ENCODE peak calls at places on chromosomes 2 and 18, in four cellular contexts. M, Z, S and D are unnamed samples.

GRCh38 chr2:202941771-202942170 is 29.7 kb downstream of the CARF start:
- DNase-seq in S (no peak), Z (no peak), M (peak; percentile 65), D (peak; percentile 4)

GRCh38 chr2:226661789-226662545 is 137.7 kb downstream of the IRS1 start:
- DNase-seq in M (peak; percentile 99), Z (no peak), S (peak; percentile 45), D (peak; percentile 73)

GRCh38 chr18:8329186-8329771 is 280.0 kb upstream of the RAB12 start:
- DNase-seq in Z (no peak), S (no peak), M (peak; percentile 66), D (peak; percentile 71)

GRCh38 chr18:65057439-65058083 is 693.3 kb upstream of the CDH7 start:
- DNase-seq in Z (no peak), M (no peak), S (no peak), D (no peak)

GRCh38 chr18:48404707-48405106 is 4.5 kb downstream of the ZBTB7C start:
- DNase-seq in M (no peak), Z (no peak), S (no peak), D (no peak)

GRCh38 chr2:237411683-237412349 is 2.1 kb downstream of the COL6A3 start:
- DNase-seq in M (no peak), S (no peak), Z (no peak), D (peak; percentile 67)

GRCh38 chr18:31176531-31176930 is 13.9 kb upstream of the DSC1 start:
- DNase-seq in Z (no peak), M (peak; percentile 41), S (no peak), D (no peak)

GRCh38 chr2:107592225-107592624 is 234.5 kb upstream of the RGPD4 start:
- DNase-seq in M (no peak), Z (no peak), S (no peak), D (no peak)

GRCh38 chr18:2002604-2003003 is 568.7 kb downstream of the METTL4 start:
- DNase-seq in Z (no peak), M (no peak), S (no peak), D (no peak)

GRCh38 chr18:46222710-46223360 is 118.7 kb downstream of the HAUS1 start:
- DNase-seq in S (no peak), Z (no peak), M (no peak), D (no peak)

GRCh38 chr18:26545737-26546136 is 2.6 kb downstream of the KCTD1 start:
- DNase-seq in M (no peak), S (no peak), Z (no peak), D (no peak)

GRCh38 chr2:207256476-207257207 is 90.9 kb upstream of the KLF7 start:
- DNase-seq in M (peak; percentile 80), S (no peak), Z (no peak), D (peak; percentile 41)

GRCh38 chr2:85668857-85669142 is 801 bp upstream of the SFTPB start:
- DNase-seq in M (no peak), S (no peak), Z (no peak), D (no peak)

GRCh38 chr18:2410688-2411087 is 160.6 kb downstream of the METTL4 start:
- DNase-seq in S (no peak), M (peak; percentile 67), Z (no peak), D (no peak)

GRCh38 chr2:98578231-98578630 is 30.1 kb downstream of the COA5 start:
- DNase-seq in Z (no peak), M (no peak), S (no peak), D (no peak)

GRCh38 chr2:99403084-99403483 is 65.9 kb downstream of the EIF5B start:
- DNase-seq in S (no peak), M (no peak), Z (no peak), D (no peak)

GRCh38 chr2:103249462-103249861 is 487.6 kb downstream of the TMEM182 start:
- DNase-seq in M (no peak), Z (no peak), S (no peak), D (no peak)

GRCh38 chr2:85266424-85267041 is 61.3 kb downstream of the TGOLN2 start:
- DNase-seq in M (no peak), Z (peak; percentile 86), S (no peak), D (peak; percentile 61)

GRCh38 chr2:61943251-61943650 is 37.8 kb downstream of the COMMD1 start:
- DNase-seq in Z (no peak), M (no peak), S (no peak), D (no peak)

GRCh38 chr2:101330253-101330921 is 21.9 kb upstream of the RNF149 start:
- DNase-seq in S (no peak), M (peak; percentile 29), Z (peak; percentile 59), D (no peak)

GRCh38 chr18:44130365-44130942 is 550.2 kb upstream of the SETBP1 start:
- DNase-seq in S (no peak), M (peak; percentile 12), Z (no peak), D (peak; percentile 76)

GRCh38 chr2:195447353-195447975 is 209.6 kb upstream of the SLC39A10 start:
- DNase-seq in Z (no peak), S (no peak), M (no peak), D (peak; percentile 9)

GRCh38 chr2:231565915-231566594 is 26.6 kb upstream of the TEX44 start:
- DNase-seq in S (no peak), M (no peak), Z (no peak), D (no peak)

GRCh38 chr18:35171315-35171987 is 69.4 kb upstream of the ZNF397 start:
- DNase-seq in Z (no peak), M (no peak), S (no peak), D (no peak)

GRCh38 chr18:67417864-67418523 is 98.5 kb downstream of the DSEL start:
- DNase-seq in S (no peak), M (peak; percentile 37), Z (no peak), D (peak; percentile 63)

GRCh38 chr2:11305338-11305737 is 39.1 kb downstream of the ROCK2 start:
- DNase-seq in M (no peak), S (no peak), Z (no peak), D (no peak)

GRCh38 chr2:3349211-3349693 is 28.4 kb downstream of the EIPR1 start:
- DNase-seq in Z (no peak), S (no peak), M (peak; percentile 53), D (no peak)

GRCh38 chr2:216412022-216412999 is at the start of gene SMARCAL1:
- DNase-seq in S (peak; percentile 98), M (peak; percentile 91), Z (peak; percentile 99), D (peak; percentile 100)
- H3K4me1 ChIP-seq in S (peaks cover 18% of the 10 kb centered on the region), M (peaks cover 4% of the 10 kb centered on the region), Z (peaks cover 20% of the 10 kb centered on the region), D (peaks cover 10% of the 10 kb centered on the region)

DNA sequence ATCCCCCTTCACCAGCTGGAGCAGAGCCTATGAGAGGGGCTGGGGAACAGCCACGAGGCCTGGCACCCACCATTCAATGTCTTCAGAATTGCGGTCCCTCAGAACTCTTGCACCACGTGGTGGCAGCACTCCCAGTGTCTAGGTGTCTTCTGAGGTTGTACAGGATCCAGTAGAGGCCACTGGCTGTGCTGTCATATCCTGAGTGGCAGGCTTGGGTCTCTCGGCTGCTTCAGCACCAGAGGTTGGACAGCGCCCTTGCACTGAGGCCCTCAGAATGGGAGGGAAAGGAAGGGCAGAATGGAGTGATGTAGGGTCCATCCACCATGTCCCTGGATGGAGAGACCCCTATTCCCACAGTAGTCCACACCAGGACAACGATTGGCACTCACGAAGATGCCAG is 112.0 kb upstream of the TEKT4 start:
- DNase-seq in Z (no peak), M (no peak), S (no peak), D (peak; percentile 1)
- H3K9me3 ChIP-seq in Z (no peaks in the 10 kb centered on the region), M (no peaks in the 10 kb centered on the region), S (no peaks in the 10 kb centered on the region), D (no peaks in the 10 kb centered on the region)

DNA sequence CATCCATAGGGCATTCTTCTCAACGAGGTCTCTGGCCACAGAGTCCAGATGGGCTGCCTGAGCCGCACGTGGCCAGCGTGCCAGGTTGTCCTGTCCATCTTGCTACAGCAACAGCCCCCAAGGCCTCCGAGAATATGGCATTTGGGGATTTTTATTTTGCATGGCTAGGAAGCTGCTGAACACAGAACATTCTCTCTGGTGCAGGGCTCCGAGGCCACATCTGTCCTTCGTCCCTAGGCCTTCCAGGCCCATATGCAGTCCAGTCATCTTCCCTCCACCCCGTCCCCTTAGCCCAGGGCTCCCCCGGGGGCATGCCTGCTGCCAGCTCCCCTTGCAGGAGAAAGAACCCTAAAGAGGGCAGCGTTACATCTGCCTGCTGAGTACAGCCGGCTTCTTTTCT is 2.3 kb downstream of the HDAC4 start:
- DNase-seq in Z (no peak), M (no peak), S (no peak), D (peak; percentile 42)
- H3K4me1 ChIP-seq in Z (peaks cover 71% of the 10 kb centered on the region), M (peaks cover 15% of the 10 kb centered on the region), S (peaks cover 25% of the 10 kb centered on the region), D (peaks cover 22% of the 10 kb centered on the region)

DNA sequence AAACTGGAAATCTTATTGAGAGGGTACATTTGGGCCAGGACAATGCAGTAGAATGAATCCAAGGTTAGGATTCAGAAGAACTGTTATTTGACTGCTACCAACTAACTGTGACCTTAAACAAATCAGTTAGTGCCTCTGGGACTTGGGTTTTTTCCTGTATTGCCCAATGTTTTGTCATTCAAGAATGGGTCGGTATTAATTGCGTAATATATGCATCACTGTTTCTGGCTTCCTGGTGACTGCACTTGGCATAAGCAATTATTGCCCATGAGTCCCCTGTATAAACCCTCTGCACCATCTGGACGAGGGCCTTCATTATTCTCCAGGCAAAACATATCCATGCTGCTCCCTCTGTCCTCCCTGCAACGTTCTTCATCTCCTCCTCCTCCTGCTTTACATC is 255.7 kb upstream of the LRRTM1 start:
- DNase-seq in S (no peak), M (no peak), Z (no peak), D (no peak)
- H3K9me3 ChIP-seq in S (no peaks in the 10 kb centered on the region), M (no peaks in the 10 kb centered on the region), Z (no peaks in the 10 kb centered on the region), D (no peaks in the 10 kb centered on the region)

GRCh38 chr2:218392891-218393462 is 6.7 kb upstream of the CTDSP1 start:
- DNase-seq in M (no peak), Z (no peak), S (no peak), D (no peak)
- H3K4me1 ChIP-seq in M (peaks cover 16% of the 10 kb centered on the region), Z (peaks cover 45% of the 10 kb centered on the region), S (peaks cover 13% of the 10 kb centered on the region), D (peaks cover 11% of the 10 kb centered on the region)

GRCh38 chr2:160087854-160088745 is 25.7 kb upstream of the PLA2R1 start:
- DNase-seq in M (no peak), S (no peak), Z (no peak), D (peak; percentile 20)
- H3K9me3 ChIP-seq in M (peaks cover 30% of the 10 kb centered on the region), S (peaks cover 62% of the 10 kb centered on the region), Z (peaks cover 92% of the 10 kb centered on the region), D (peaks cover 46% of the 10 kb centered on the region)

GRCh38 chr2:28403388-28403956 is 10.8 kb downstream of the FOSL2 start:
- DNase-seq in M (no peak), Z (no peak), S (no peak), D (no peak)
- H3K4me1 ChIP-seq in M (peaks cover 67% of the 10 kb centered on the region), Z (peaks cover 100% of the 10 kb centered on the region), S (peaks cover 93% of the 10 kb centered on the region), D (peaks cover 60% of the 10 kb centered on the region)

GRCh38 chr2:240348522-240348921 is 86.9 kb upstream of the GPC1 start:
- DNase-seq in S (no peak), M (no peak), Z (no peak), D (no peak)
- H3K9me3 ChIP-seq in S (peaks cover 6% of the 10 kb centered on the region), M (peaks cover 22% of the 10 kb centered on the region), Z (peaks cover 16% of the 10 kb centered on the region), D (peaks cover 22% of the 10 kb centered on the region)